ENCODE peak calls at places on chromosomes 12 and 14, in five cellular contexts. One of them, this sample, is unnamed.

GRCh38 chr14:22391908-22392307 is 197.1 kb downstream of the DAD1 start:
- DNase-seq in left lung: no peak
- DNase-seq in psoas muscle: no peak
- DNase-seq in endothelial cell: peak; percentile 59
- DNase-seq in GM13977: peak; percentile 66
- DNase-seq in this sample: no peak

GRCh38 chr12:69732088-69732487 is 6.6 kb upstream of the RAB3IP start:
- DNase-seq in endothelial cell: no peak
- DNase-seq in psoas muscle: no peak
- DNase-seq in GM13977: no peak
- DNase-seq in left lung: no peak
- DNase-seq in this sample: no peak

GRCh38 chr12:2284857-2285256 is 232.1 kb downstream of the CACNA1C start:
- DNase-seq in psoas muscle: peak; percentile 74
- DNase-seq in endothelial cell: peak; percentile 83
- DNase-seq in left lung: no peak
- DNase-seq in GM13977: peak; percentile 49
- DNase-seq in this sample: peak; percentile 78

GRCh38 chr12:2957816-2958431 is 1.3 kb upstream of the TEAD4 start:
- DNase-seq in psoas muscle: no peak
- DNase-seq in left lung: no peak
- DNase-seq in GM13977: no peak
- DNase-seq in endothelial cell: no peak
- DNase-seq in this sample: no peak

GRCh38 chr12:109833307-109834189 is at the start of gene TRPV4:
- DNase-seq in endothelial cell: peak; percentile 66
- DNase-seq in psoas muscle: peak; percentile 26
- DNase-seq in left lung: peak; percentile 82
- DNase-seq in GM13977: no peak
- DNase-seq in this sample: peak; percentile 36

GRCh38 chr12:93061414-93062099 is 132.5 kb upstream of the EEA1 start:
- DNase-seq in endothelial cell: no peak
- DNase-seq in left lung: no peak
- DNase-seq in GM13977: no peak
- DNase-seq in psoas muscle: peak; percentile 10
- DNase-seq in this sample: no peak

GRCh38 chr14:70259420-70259819 is 70.7 kb upstream of the SLC8A3 start:
- DNase-seq in left lung: no peak
- DNase-seq in psoas muscle: no peak
- DNase-seq in GM13977: no peak
- DNase-seq in endothelial cell: no peak
- DNase-seq in this sample: no peak

GRCh38 chr14:96309128-96309906 is 53.3 kb downstream of the BDKRB1 start:
- DNase-seq in GM13977: no peak
- DNase-seq in endothelial cell: no peak
- DNase-seq in left lung: no peak
- DNase-seq in psoas muscle: no peak
- DNase-seq in this sample: no peak

GRCh38 chr12:82648510-82648909 is 38.2 kb upstream of the TMTC2 start:
- DNase-seq in endothelial cell: no peak
- DNase-seq in psoas muscle: no peak
- DNase-seq in GM13977: no peak
- DNase-seq in left lung: no peak
- DNase-seq in this sample: no peak

GRCh38 chr12:44972746-44973421 is 78.0 kb downstream of the DBX2 start:
- DNase-seq in endothelial cell: no peak
- DNase-seq in psoas muscle: no peak
- DNase-seq in left lung: no peak
- DNase-seq in GM13977: peak; percentile 17
- DNase-seq in this sample: no peak

GRCh38 chr14:24435192-24435810 is 5.5 kb downstream of the KHNYN start:
- DNase-seq in endothelial cell: no peak
- DNase-seq in GM13977: peak; percentile 4
- DNase-seq in left lung: no peak
- DNase-seq in psoas muscle: no peak
- DNase-seq in this sample: no peak

DNA sequence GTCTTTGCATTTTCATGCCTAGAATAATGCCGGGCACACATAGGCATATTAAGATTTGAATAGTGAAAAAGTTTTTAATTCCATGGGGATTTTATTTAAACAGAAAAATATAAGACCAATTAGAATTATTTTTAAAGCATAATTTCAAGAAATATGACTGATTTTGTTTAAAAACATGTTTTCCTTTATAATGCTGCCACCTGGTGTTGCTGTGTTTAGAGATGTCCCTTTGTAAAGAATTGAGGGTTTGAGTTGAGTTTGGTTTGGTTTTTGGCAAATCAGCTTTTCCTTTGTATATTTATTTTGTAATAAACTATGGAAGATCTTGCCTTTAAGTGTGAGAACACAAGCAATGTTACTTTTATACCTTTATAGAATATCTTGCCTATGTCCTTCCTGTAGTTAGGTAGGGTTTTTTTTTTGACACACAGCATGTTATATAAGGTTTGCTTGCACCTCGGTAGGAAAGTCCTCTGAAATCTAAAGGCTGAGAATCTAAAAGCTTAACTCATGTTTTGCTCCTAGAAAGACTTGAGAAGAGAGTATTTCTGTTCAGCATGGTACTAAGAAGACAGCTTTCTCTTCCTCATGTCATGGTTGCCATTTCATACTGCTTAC is 31.4 kb upstream of the SNAPC1 start:
- DNase-seq in left lung: no peak
- DNase-seq in GM13977: no peak
- DNase-seq in endothelial cell: no peak
- DNase-seq in psoas muscle: no peak
- DNase-seq in this sample: no peak
- TF ChIP-seq CTCF in left lung: no peak
- TF ChIP-seq CTCF in GM13977: peak; percentile 51
- TF ChIP-seq CTCF in endothelial cell: peak; percentile 17
- TF ChIP-seq CTCF in psoas muscle: peak; percentile 48
- TF ChIP-seq CTCF in this sample: peak; percentile 38

DNA sequence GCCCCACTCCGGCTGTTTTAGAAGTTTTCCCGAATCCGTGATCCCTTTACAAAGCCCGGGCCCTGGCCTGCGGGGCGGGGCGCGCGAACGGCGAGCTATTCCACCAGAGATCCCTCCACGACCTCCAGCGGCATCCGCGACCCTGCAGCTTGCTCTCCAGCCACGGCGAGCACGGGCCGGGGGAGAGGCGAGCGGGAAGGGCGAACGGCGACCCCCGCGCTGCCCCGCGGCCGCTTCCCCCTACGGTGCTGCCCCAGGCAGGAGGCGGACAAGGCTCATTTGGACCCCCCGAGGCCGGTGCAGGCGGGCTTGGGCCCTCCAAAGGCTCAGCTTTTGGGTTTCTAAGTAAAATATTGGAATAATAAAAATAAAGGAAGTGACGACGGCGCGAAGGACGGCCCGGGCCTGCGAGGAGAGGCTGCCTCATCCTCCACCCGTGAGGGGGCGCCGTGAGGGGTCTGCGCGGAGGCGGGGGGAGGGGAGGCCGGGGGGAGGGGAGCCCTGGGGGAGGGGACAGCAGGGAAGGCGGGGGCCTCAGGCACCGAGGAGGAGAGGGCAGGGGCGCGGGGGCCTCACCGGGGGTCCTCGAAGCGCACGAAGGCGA is 600 bp downstream of the SRSF9 start:
- DNase-seq in endothelial cell: peak; percentile 57
- DNase-seq in left lung: peak; percentile 85
- DNase-seq in GM13977: peak; percentile 79
- DNase-seq in psoas muscle: peak; percentile 39
- DNase-seq in this sample: no peak
- TF ChIP-seq CTCF in endothelial cell: no peak
- TF ChIP-seq CTCF in left lung: no peak
- TF ChIP-seq CTCF in GM13977: peak; percentile 37
- TF ChIP-seq CTCF in psoas muscle: no peak
- TF ChIP-seq CTCF in this sample: no peak

GRCh38 chr12:105864916-105865315 is 273.8 kb downstream of the NUAK1 start:
- DNase-seq in endothelial cell: no peak
- DNase-seq in GM13977: no peak
- DNase-seq in left lung: no peak
- DNase-seq in psoas muscle: no peak
- DNase-seq in this sample: no peak
- TF ChIP-seq CTCF in endothelial cell: no peak
- TF ChIP-seq CTCF in GM13977: no peak
- TF ChIP-seq CTCF in left lung: no peak
- TF ChIP-seq CTCF in psoas muscle: no peak
- TF ChIP-seq CTCF in this sample: no peak

GRCh38 chr12:89395712-89396111 is 43.4 kb upstream of the DUSP6 start:
- DNase-seq in endothelial cell: no peak
- DNase-seq in GM13977: no peak
- DNase-seq in psoas muscle: no peak
- DNase-seq in left lung: no peak
- DNase-seq in this sample: no peak
- TF ChIP-seq CTCF in endothelial cell: no peak
- TF ChIP-seq CTCF in GM13977: no peak
- TF ChIP-seq CTCF in psoas muscle: no peak
- TF ChIP-seq CTCF in left lung: no peak
- TF ChIP-seq CTCF in this sample: no peak

GRCh38 chr14:73589128-73589527 is 2.5 kb upstream of the ACOT4 start:
- DNase-seq in GM13977: no peak
- DNase-seq in left lung: no peak
- DNase-seq in endothelial cell: no peak
- DNase-seq in psoas muscle: no peak
- DNase-seq in this sample: no peak

GRCh38 chr14:73594491-73594890 is 2.8 kb downstream of the ACOT4 start:
- DNase-seq in endothelial cell: no peak
- DNase-seq in psoas muscle: no peak
- DNase-seq in left lung: no peak
- DNase-seq in GM13977: no peak
- DNase-seq in this sample: no peak

DNA sequence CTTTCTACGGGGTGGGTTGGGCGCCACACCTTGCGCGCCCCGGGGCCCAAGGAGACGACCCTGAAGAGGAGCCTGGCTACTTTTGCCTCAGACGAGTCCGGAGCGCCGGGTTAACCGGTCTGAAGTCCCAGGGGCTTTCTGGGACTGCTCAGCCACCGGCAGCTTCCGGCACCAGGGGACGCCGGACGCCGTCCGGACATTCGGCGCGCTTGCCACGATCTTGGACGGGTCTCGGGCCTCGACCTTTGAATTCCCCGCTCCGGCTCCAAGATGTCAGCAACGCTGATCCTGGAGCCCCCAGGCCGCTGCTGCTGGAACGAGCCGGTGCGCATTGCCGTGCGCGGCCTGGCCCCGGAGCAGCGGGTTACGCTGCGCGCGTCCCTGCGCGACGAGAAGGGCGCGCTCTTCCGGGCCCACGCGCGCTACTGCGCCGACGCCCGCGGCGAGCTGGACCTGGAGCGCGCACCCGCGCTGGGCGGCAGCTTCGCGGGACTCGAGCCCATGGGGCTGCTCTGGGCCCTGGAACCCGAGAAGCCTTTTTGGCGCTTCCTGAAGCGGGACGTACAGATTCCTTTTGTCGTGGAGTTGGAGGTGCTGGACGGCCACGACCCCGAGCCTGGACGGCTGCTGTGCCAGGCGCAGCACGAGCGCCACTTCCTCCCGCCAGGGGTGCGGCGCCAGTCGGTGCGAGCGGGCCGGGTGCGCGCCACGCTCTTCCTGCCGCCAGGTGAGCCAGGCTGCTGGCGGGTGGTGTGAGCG is at the start of gene ACOT4:
- DNase-seq in psoas muscle: no peak
- DNase-seq in endothelial cell: peak; percentile 34
- DNase-seq in left lung: peak; percentile 83
- DNase-seq in GM13977: peak; percentile 83
- DNase-seq in this sample: no peak
- TF ChIP-seq CTCF in psoas muscle: no peak
- TF ChIP-seq CTCF in endothelial cell: no peak
- TF ChIP-seq CTCF in left lung: peak; percentile 18
- TF ChIP-seq CTCF in GM13977: no peak
- TF ChIP-seq CTCF in this sample: no peak